ENCODE peak calls at places on chromosomes 11 and 22, in six cellular contexts. K is GM12878, M is K562, R is HCT116, Z is H1, I is HepG2. H is an unnamed sample.

GRCh38 chr11:79686703-79687419 is 246.0 kb upstream of the TENM4 start:
- DNase-seq in Z (no peak), R (no peak), I (no peak), M (no peak), K (no peak), H (no peak)

GRCh38 chr22:30984317-30984716 is 15.3 kb downstream of the TUG1 start:
- DNase-seq in I (peak; percentile 71), M (no peak), Z (no peak), K (no peak), R (no peak), H (no peak)

GRCh38 chr11:108117746-108118371 is 3.5 kb upstream of the ACAT1 start:
- DNase-seq in Z (no peak), M (peak; percentile 47), K (no peak), R (peak; percentile 52), I (peak; percentile 46), H (peak; percentile 47)

GRCh38 chr22:50677493-50678217 is 5.0 kb downstream of the SHANK3 start:
- DNase-seq in M (no peak), Z (no peak), K (no peak), R (no peak), I (no peak), H (no peak)

GRCh38 chr22:23841736-23842404 is 3.1 kb upstream of the DERL3 start:
- DNase-seq in M (no peak), R (no peak), K (no peak), I (no peak), Z (no peak), H (no peak)

GRCh38 chr11:27619936-27620335 is 80.3 kb downstream of the BDNF start:
- DNase-seq in Z (no peak), M (no peak), K (no peak), I (no peak), R (no peak), H (no peak)

GRCh38 chr11:100869328-100869727 is 182.2 kb downstream of the ARHGAP42 start:
- DNase-seq in K (no peak), M (no peak), I (no peak), Z (no peak), R (no peak), H (no peak)

GRCh38 chr22:20858615-20859416 is at the start of the genes PI4KA and SNAP29:
- DNase-seq in K (peak; percentile 90), Z (peak; percentile 87), I (peak; percentile 95), R (peak; percentile 93), M (peak; percentile 100), H (peak; percentile 66)

GRCh38 chr11:128036556-128037093 is 550.7 kb downstream of the ETS1 start:
- DNase-seq in I (no peak), R (no peak), M (no peak), K (no peak), Z (no peak), H (no peak)

GRCh38 chr22:30304495-30305244 is 15.4 kb upstream of the CASTOR1 start:
- DNase-seq in I (no peak), M (no peak), Z (no peak), K (no peak), R (no peak), H (no peak)

GRCh38 chr11:67022961-67023956 is at the start of gene SYT12:
- DNase-seq in K (no peak), R (no peak), Z (no peak), I (no peak), M (no peak), H (no peak)

GRCh38 chr11:84800755-84801346 is 826.3 kb downstream of the DLG2 start:
- DNase-seq in R (peak; percentile 12), M (no peak), Z (no peak), I (peak; percentile 13), K (no peak), H (peak; percentile 55)

GRCh38 chr11:116707250-116707649 is 65.5 kb downstream of the BUD13 start:
- DNase-seq in Z (no peak), M (no peak), I (no peak), R (no peak), K (no peak), H (no peak)

GRCh38 chr11:109486129-109486528 is 64.1 kb downstream of the C11orf87 start:
- DNase-seq in I (no peak), Z (no peak), R (no peak), K (no peak), M (no peak), H (no peak)

GRCh38 chr11:9219115-9219514 is 46.0 kb downstream of the DENND5A start:
- DNase-seq in I (no peak), R (no peak), M (no peak), K (no peak), Z (no peak), H (no peak)

GRCh38 chr22:26563022-26563421 is 26.9 kb downstream of the TPST2 start:
- DNase-seq in I (no peak), Z (no peak), R (no peak), K (no peak), M (no peak), H (no peak)

GRCh38 chr22:32698926-32699619 is 102.4 kb upstream of the TIMP3 start:
- DNase-seq in K (no peak), R (no peak), M (no peak), Z (no peak), I (no peak), H (no peak)

GRCh38 chr22:33829549-33830280 is 90.6 kb downstream of the LARGE1 start:
- DNase-seq in M (no peak), R (no peak), Z (no peak), K (no peak), I (no peak), H (no peak)

GRCh38 chr11:28621648-28622215 is 513.5 kb downstream of the METTL15 start:
- DNase-seq in M (no peak), I (no peak), Z (no peak), R (no peak), K (no peak), H (no peak)

GRCh38 chr11:134071766-134072403 is 3.0 kb downstream of the JAM3 start:
- DNase-seq in M (no peak), K (no peak), Z (no peak), R (no peak), I (no peak), H (no peak)

GRCh38 chr11:85076535-85077330 is 550.4 kb downstream of the DLG2 start:
- DNase-seq in I (no peak), M (no peak), R (no peak), K (no peak), Z (no peak), H (no peak)

GRCh38 chr11:115324569-115325432 is 179.4 kb downstream of the CADM1 start:
- DNase-seq in K (peak; percentile 13), M (peak; percentile 48), I (peak; percentile 70), R (no peak), Z (peak; percentile 13), H (no peak)

GRCh38 chr22:20807315-20807752 is 33.4 kb downstream of the SERPIND1 start:
- DNase-seq in M (peak; percentile 78), R (peak; percentile 8), I (no peak), Z (no peak), K (no peak), H (no peak)

GRCh38 chr22:38347944-38348750 is 30.9 kb upstream of the CSNK1E start:
- DNase-seq in R (no peak), M (no peak), Z (no peak), I (no peak), K (no peak), H (no peak)

GRCh38 chr11:46039990-46040389 is 81.3 kb downstream of the PHF21A start:
- DNase-seq in M (no peak), K (no peak), I (no peak), R (no peak), Z (no peak), H (no peak)

GRCh38 chr11:395866-396265 is 1.9 kb downstream of the PKP3 start:
- DNase-seq in M (no peak), I (no peak), R (no peak), K (no peak), Z (no peak), H (no peak)
- H3K9ac ChIP-seq in M (peak overlapping the region; percentile 99), I (no peak overlapping the region), R (peak overlapping the region; percentile 88), K (no peak overlapping the region), Z (no peak overlapping the region), H (no peak overlapping the region)

DNA sequence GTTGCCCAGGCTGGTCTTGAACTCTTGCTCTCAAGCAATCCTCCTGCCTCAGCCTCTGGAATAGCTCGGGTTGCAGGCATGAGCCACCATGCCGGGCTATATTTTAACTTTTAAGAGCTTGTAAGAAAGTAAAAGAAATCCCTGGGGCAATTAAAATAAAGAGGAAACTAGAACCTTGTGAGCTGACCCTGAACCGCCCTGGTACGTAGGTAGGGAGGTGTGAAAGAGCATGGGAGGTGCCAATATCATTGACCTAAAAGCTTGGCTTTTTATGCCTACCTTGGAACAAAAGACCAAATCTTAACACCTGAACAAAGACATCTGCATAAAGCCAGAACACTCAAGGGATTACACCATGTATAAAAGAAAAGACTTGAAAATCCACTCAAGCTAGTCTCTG is 595.1 kb downstream of the SOX6 start:
- DNase-seq in R (no peak), I (no peak), K (no peak), Z (no peak), M (no peak), H (no peak)
- H3K27ac ChIP-seq in R (no peak overlapping the region), I (no peak overlapping the region), K (no peak overlapping the region), Z (no peak overlapping the region), M (no peak overlapping the region), H (no peak overlapping the region)

GRCh38 chr11:118910309-118911112 is 15.2 kb downstream of the BCL9L start:
- DNase-seq in R (no peak), I (peak; percentile 75), Z (no peak), M (peak; percentile 81), K (no peak), H (no peak)
- TF ChIP-seq POLR2AphosphoS5 in R (peak; percentile 58), I (peak; percentile 37), Z (peak; percentile 74), M (no peak), K (no peak), H (no peak)

GRCh38 chr11:11020747-11021149 is 162.9 kb upstream of the ZBED5 start:
- DNase-seq in M (peak; percentile 10), K (no peak), R (no peak), I (no peak), Z (no peak), H (no peak)

GRCh38 chr11:11028017-11028692 is 170.3 kb upstream of the ZBED5 start:
- DNase-seq in R (peak; percentile 47), K (no peak), I (peak; percentile 34), Z (peak; percentile 49), M (peak; percentile 54), H (no peak)

GRCh38 chr11:11027271-11027670 is 169.4 kb upstream of the ZBED5 start:
- DNase-seq in M (no peak), Z (no peak), I (no peak), K (no peak), R (no peak), H (no peak)

GRCh38 chr11:11022126-11022730 is 164.4 kb upstream of the ZBED5 start:
- DNase-seq in Z (no peak), I (no peak), R (peak; percentile 12), M (peak; percentile 49), K (no peak), H (no peak)

DNA sequence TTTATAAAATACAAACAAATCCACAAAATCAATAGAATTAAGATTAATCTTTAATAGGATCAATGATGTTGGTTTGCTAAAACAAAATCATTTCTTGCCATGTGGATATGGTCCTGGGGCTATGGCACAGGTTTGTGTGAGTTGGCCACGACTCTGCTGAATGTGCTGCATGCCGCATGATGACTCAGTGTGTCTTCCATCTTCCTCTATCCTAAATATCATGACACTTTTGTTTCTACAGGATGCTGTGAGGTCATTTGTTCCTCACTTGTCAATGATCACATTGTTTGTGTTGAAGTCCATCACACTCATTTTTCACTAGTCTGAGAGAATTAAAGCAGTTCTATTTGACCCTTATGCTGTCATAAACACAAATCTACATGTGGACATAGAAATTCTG is 167.2 kb upstream of the ZBED5 start:
- DNase-seq in K (no peak), M (no peak), R (no peak), Z (no peak), I (no peak), H (no peak)
- H3K9ac ChIP-seq in K (no peak overlapping the region), M (no peak overlapping the region), R (no peak overlapping the region), Z (no peak overlapping the region), I (no peak overlapping the region), H (no peak overlapping the region)

H was measured in SK-N-MC.